ENCODE peak calls at places on chromosomes 2 and 18, in five cellular contexts. O is CD8-positive, alpha-beta T cell; R is HL-60; U is brain microvascular endothelial cell; D is uterus. Q is an unnamed sample.

GRCh38 chr18:50056185-50056584 is 138.8 kb downstream of the MYO5B start:
- DNase-seq in O (no peak), R (no peak), U (no peak), D (no peak), Q (no peak)

GRCh38 chr2:168526641-168527040 is 70.6 kb downstream of the CERS6 start:
- DNase-seq in O (no peak), R (no peak), U (no peak), D (peak; percentile 78), Q (no peak)

GRCh38 chr2:25977768-25978167 is 4.5 kb downstream of the KIF3C start:
- DNase-seq in O (no peak), R (no peak), U (peak; percentile 18), D (no peak), Q (no peak)

GRCh38 chr2:64667535-64667934 is 13.8 kb upstream of the SERTAD2 start:
- DNase-seq in O (no peak), R (no peak), U (no peak), D (no peak), Q (no peak)

GRCh38 chr2:143720093-143720664 is 591.0 kb downstream of the ARHGAP15 start:
- DNase-seq in O (no peak), R (no peak), U (no peak), D (no peak), Q (no peak)

GRCh38 chr18:59488899-59489298 is 129.8 kb upstream of the LMAN1 start:
- DNase-seq in O (no peak), R (no peak), U (no peak), D (no peak), Q (no peak)

GRCh38 chr2:220528180-220528579 is 900.8 kb downstream of the SLC4A3 start:
- DNase-seq in O (no peak), R (no peak), U (no peak), D (no peak), Q (no peak)

GRCh38 chr18:10015941-10016819 is 102.4 kb downstream of the VAPA start:
- DNase-seq in O (no peak), R (no peak), U (peak; percentile 87), D (peak; percentile 57), Q (no peak)

GRCh38 chr2:48779019-48779418 is 23.5 kb upstream of the LHCGR start:
- DNase-seq in O (no peak), R (no peak), U (no peak), D (no peak), Q (no peak)

GRCh38 chr2:31137211-31138036 is 816 bp downstream of the GALNT14 start:
- DNase-seq in O (no peak), R (no peak), U (no peak), D (no peak), Q (no peak)

GRCh38 chr2:112187046-112187715 is 49.0 kb downstream of the FBLN7 start:
- DNase-seq in O (no peak), R (no peak), U (no peak), D (no peak), Q (no peak)

GRCh38 chr2:9207641-9208301 is 1.2 kb downstream of the ASAP2 start:
- DNase-seq in O (no peak), R (no peak), U (no peak), D (no peak), Q (no peak)

GRCh38 chr2:145260674-145261073 is 740.8 kb upstream of the ZEB2 start:
- DNase-seq in O (no peak), R (no peak), U (no peak), D (no peak), Q (no peak)

GRCh38 chr18:31506024-31506742 is 8.2 kb downstream of the DSG2 start:
- DNase-seq in O (no peak), R (no peak), U (peak; percentile 27), D (no peak), Q (no peak)

GRCh38 chr2:240999001-240999791 is 778 bp downstream of the SNED1 start:
- DNase-seq in O (peak; percentile 8), R (no peak), U (no peak), D (peak; percentile 15), Q (no peak)

GRCh38 chr18:78579854-78580577 is 399.6 kb upstream of the SALL3 start:
- DNase-seq in O (no peak), R (no peak), U (no peak), D (no peak), Q (no peak)

GRCh38 chr2:34096552-34097171 is 497.6 kb upstream of the FAM98A start:
- DNase-seq in O (peak; percentile 38), R (no peak), U (peak; percentile 69), D (peak; percentile 16), Q (no peak)

GRCh38 chr2:182890773-182891381 is 24.4 kb upstream of the FRZB start:
- DNase-seq in O (no peak), R (no peak), U (no peak), D (no peak), Q (no peak)

GRCh38 chr18:27165412-27165811 is 19.7 kb downstream of the CHST9 start:
- DNase-seq in O (no peak), R (no peak), U (no peak), D (no peak), Q (no peak)

GRCh38 chr2:84741182-84741822 is 139.6 kb downstream of the TRABD2A start:
- DNase-seq in O (peak; percentile 41), R (no peak), U (peak; percentile 3), D (no peak), Q (no peak)

GRCh38 chr2:38214209-38214717 is 138.3 kb upstream of the CYP1B1 start:
- DNase-seq in O (no peak), R (no peak), U (no peak), D (no peak), Q (no peak)

GRCh38 chr2:108909917-108910515 is 79.0 kb downstream of the EDAR start:
- DNase-seq in O (no peak), R (no peak), U (no peak), D (no peak), Q (no peak)

GRCh38 chr2:45124456-45124855 is 115.2 kb upstream of the SIX2 start:
- DNase-seq in O (no peak), R (no peak), U (no peak), D (no peak), Q (no peak)

GRCh38 chr2:165691615-165692014 is 102.4 kb downstream of the GALNT3 start:
- DNase-seq in O (no peak), R (no peak), U (peak; percentile 74), D (peak; percentile 43), Q (no peak)

GRCh38 chr2:191218292-191218898 is 26.8 kb upstream of the MYO1B start:
- DNase-seq in O (peak; percentile 52), R (peak; percentile 6), U (peak; percentile 85), D (no peak), Q (peak; percentile 9)

GRCh38 chr2:12453731-12454130 is 263.0 kb upstream of the TRIB2 start:
- DNase-seq in O (no peak), R (no peak), U (no peak), D (no peak), Q (no peak)

GRCh38 chr2:188196343-188197008 is 95.2 kb upstream of the GULP1 start:
- DNase-seq in O (no peak), R (no peak), U (no peak), D (no peak), Q (no peak)

GRCh38 chr2:96260404-96261260 is 5.2 kb downstream of the TMEM127 start:
- DNase-seq in O (peak; percentile 28), R (peak; percentile 73), U (peak; percentile 74), D (peak; percentile 62), Q (peak; percentile 71)

GRCh38 chr2:25966531-25967265 is 15.6 kb downstream of the KIF3C start:
- DNase-seq in O (no peak), R (no peak), U (no peak), D (no peak), Q (no peak)

GRCh38 chr2:30417253-30417652 is 29.8 kb upstream of the LCLAT1 start:
- DNase-seq in O (no peak), R (peak; percentile 23), U (peak; percentile 16), D (peak; percentile 79), Q (no peak)

GRCh38 chr2:170817999-170818293 is 1.3 kb downstream of the GAD1 start:
- DNase-seq in O (no peak), R (no peak), U (no peak), D (no peak), Q (no peak)
- H3K4me3 ChIP-seq in O (peak overlapping the region; percentile 56), R (no peak overlapping the region), U (no peak overlapping the region), D (no peak overlapping the region), Q (peak overlapping the region; percentile 73)

GRCh38 chr2:20016346-20016745 is 3.9 kb upstream of the MATN3 start:
- DNase-seq in O (no peak), R (no peak), U (no peak), D (no peak), Q (no peak)
- TF ChIP-seq CTCF in O (no peak), R (no peak), U (no peak), D (no peak), Q (no peak)

GRCh38 chr2:233360771-233361176 is 6.5 kb downstream of the DGKD start:
- DNase-seq in O (no peak), R (no peak), U (no peak), D (no peak), Q (no peak)

GRCh38 chr2:233362742-233363141 is 8.4 kb downstream of the DGKD start:
- DNase-seq in O (no peak), R (no peak), U (no peak), D (no peak), Q (no peak)

GRCh38 chr2:233365861-233366520 is 11.7 kb downstream of the DGKD start:
- DNase-seq in O (no peak), R (no peak), U (no peak), D (no peak), Q (no peak)

GRCh38 chr2:233361298-233361697 is 7.0 kb downstream of the DGKD start:
- DNase-seq in O (no peak), R (no peak), U (no peak), D (no peak), Q (no peak)

DNA sequence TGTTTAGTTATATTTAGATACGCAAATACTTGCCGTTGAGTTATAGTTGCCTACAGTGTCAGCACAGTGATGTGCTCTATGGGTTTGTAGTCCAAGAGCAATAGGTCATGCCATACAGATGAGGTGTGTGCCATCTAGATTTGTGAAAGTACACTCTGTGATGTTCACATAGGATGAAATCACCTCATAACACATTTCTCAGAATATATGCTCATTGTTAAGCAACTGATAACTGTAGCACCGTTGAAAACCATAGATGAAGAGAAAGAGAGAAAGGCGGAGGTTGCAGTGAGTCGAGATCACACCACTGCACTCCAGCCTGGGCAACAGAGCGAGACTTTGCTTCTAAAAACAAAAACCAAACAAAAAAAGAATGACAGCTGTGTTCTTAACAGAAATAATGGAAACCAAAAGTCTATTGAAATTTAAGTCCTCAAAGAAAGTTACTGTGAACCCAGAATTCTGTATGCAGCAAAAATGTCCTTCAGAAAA is 9.5 kb downstream of the DGKD start:
- DNase-seq in O (no peak), R (no peak), U (no peak), D (no peak), Q (no peak)
- H3K27ac ChIP-seq in O (no peak overlapping the region), R (no peak overlapping the region), U (no peak overlapping the region), D (no peak overlapping the region), Q (no peak overlapping the region)

DNA sequence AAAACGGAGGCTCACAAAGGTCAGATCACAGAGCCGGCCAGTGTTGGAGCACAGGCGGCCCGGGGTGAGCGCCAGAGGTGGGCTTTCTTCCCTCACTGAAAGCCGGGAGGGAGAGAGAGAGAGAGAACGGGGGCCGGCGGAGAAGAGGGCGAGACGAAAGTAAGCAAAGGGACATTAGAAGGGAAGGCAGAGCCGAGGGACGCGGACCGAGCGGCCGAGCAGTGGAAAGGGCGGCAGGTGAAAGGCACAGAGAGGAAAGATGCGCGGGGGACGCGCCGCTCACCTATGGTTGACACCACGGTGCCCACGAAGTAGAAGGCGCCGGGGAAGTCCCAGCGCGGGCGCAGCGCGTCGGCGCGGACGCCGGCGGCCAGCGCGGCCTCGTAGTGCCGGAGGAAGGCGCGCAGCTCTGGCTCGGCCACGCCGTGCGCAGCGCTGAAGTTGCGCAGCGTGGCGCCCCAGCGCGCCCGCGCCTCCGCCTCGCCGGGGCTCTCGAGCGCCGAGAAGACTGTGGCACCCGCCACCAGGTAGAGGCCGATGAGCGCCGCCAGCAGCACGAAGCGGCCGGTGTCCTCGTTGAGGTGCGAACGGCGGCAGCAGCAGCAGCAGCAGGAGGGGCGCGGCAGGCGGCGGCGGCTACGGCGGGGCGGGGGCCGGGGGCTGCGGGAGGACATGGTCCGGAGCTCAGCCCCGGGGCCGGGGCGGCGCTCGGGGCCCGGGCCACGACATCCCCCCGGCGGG is 166.9 kb downstream of the MSH2 start:
- DNase-seq in O (no peak), R (no peak), U (no peak), D (no peak), Q (no peak)
- H3K4me3 ChIP-seq in O (no peak overlapping the region), R (no peak overlapping the region), U (no peak overlapping the region), D (no peak overlapping the region), Q (peak overlapping the region; percentile 48)

Q was measured in thoracic aorta.